ENCODE peak calls at places on chromosomes 2 and 18, in five cellular contexts. One of them, this sample, is unnamed.

GRCh38 chr2:98009887-98010760 is 14.4 kb upstream of the TMEM131 start:
- DNase-seq in left cardiac atrium: no peak
- DNase-seq in activated T-helper 1 cell treated with Interleukin-2 at 50 U/mL for 16 hours: no peak
- DNase-seq in GM12865: peak
- DNase-seq in brain pericyte: no peak
- DNase-seq in this sample: no peak

GRCh38 chr2:188326669-188327301 is 35.1 kb downstream of the GULP1 start:
- DNase-seq in left cardiac atrium: no peak
- DNase-seq in activated T-helper 1 cell treated with Interleukin-2 at 50 U/mL for 16 hours: no peak
- DNase-seq in GM12865: no peak
- DNase-seq in brain pericyte: no peak
- DNase-seq in this sample: no peak

GRCh38 chr2:134347756-134348155 is 93.9 kb downstream of the MGAT5 start:
- DNase-seq in left cardiac atrium: no peak
- DNase-seq in activated T-helper 1 cell treated with Interleukin-2 at 50 U/mL for 16 hours: no peak
- DNase-seq in GM12865: no peak
- DNase-seq in brain pericyte: no peak
- DNase-seq in this sample: no peak

GRCh38 chr2:120520929-120521912 is 175.3 kb downstream of the INHBB start:
- DNase-seq in left cardiac atrium: no peak
- DNase-seq in activated T-helper 1 cell treated with Interleukin-2 at 50 U/mL for 16 hours: no peak
- DNase-seq in GM12865: peak
- DNase-seq in brain pericyte: no peak
- DNase-seq in this sample: no peak

GRCh38 chr18:48902856-48903601 is 47.7 kb downstream of the SMAD7 start:
- DNase-seq in left cardiac atrium: peak
- DNase-seq in activated T-helper 1 cell treated with Interleukin-2 at 50 U/mL for 16 hours: no peak
- DNase-seq in GM12865: no peak
- DNase-seq in brain pericyte: peak
- DNase-seq in this sample: peak

GRCh38 chr2:46719499-46719898 is 196.1 kb downstream of the MCFD2 start:
- DNase-seq in left cardiac atrium: no peak
- DNase-seq in activated T-helper 1 cell treated with Interleukin-2 at 50 U/mL for 16 hours: no peak
- DNase-seq in GM12865: no peak
- DNase-seq in brain pericyte: no peak
- DNase-seq in this sample: no peak

GRCh38 chr18:354003-354402 is 86.2 kb upstream of the THOC1 start:
- DNase-seq in left cardiac atrium: no peak
- DNase-seq in activated T-helper 1 cell treated with Interleukin-2 at 50 U/mL for 16 hours: no peak
- DNase-seq in GM12865: no peak
- DNase-seq in brain pericyte: no peak
- DNase-seq in this sample: no peak

GRCh38 chr2:69196327-69197117 is 183.5 kb downstream of the ANTXR1 start:
- DNase-seq in left cardiac atrium: no peak
- DNase-seq in activated T-helper 1 cell treated with Interleukin-2 at 50 U/mL for 16 hours: no peak
- DNase-seq in GM12865: no peak
- DNase-seq in brain pericyte: no peak
- DNase-seq in this sample: no peak

GRCh38 chr2:232432598-232433184 is 23.3 kb upstream of the ALPI start:
- DNase-seq in left cardiac atrium: no peak
- DNase-seq in activated T-helper 1 cell treated with Interleukin-2 at 50 U/mL for 16 hours: no peak
- DNase-seq in GM12865: no peak
- DNase-seq in brain pericyte: no peak
- DNase-seq in this sample: no peak

GRCh38 chr2:192696857-192697256 is 502.1 kb upstream of the TMEFF2 start:
- DNase-seq in left cardiac atrium: no peak
- DNase-seq in activated T-helper 1 cell treated with Interleukin-2 at 50 U/mL for 16 hours: no peak
- DNase-seq in GM12865: peak
- DNase-seq in brain pericyte: no peak
- DNase-seq in this sample: no peak

GRCh38 chr2:70081221-70081620 is 6.1 kb upstream of the PCBP1 start:
- DNase-seq in left cardiac atrium: no peak
- DNase-seq in activated T-helper 1 cell treated with Interleukin-2 at 50 U/mL for 16 hours: no peak
- DNase-seq in GM12865: no peak
- DNase-seq in brain pericyte: no peak
- DNase-seq in this sample: no peak

GRCh38 chr2:190879474-190880373 is 897 bp upstream of the GLS start:
- DNase-seq in left cardiac atrium: no peak
- DNase-seq in activated T-helper 1 cell treated with Interleukin-2 at 50 U/mL for 16 hours: peak
- DNase-seq in GM12865: no peak
- DNase-seq in brain pericyte: no peak
- DNase-seq in this sample: no peak

GRCh38 chr2:38159621-38160020 is 83.7 kb upstream of the CYP1B1 start:
- DNase-seq in left cardiac atrium: no peak
- DNase-seq in activated T-helper 1 cell treated with Interleukin-2 at 50 U/mL for 16 hours: no peak
- DNase-seq in GM12865: no peak
- DNase-seq in brain pericyte: no peak
- DNase-seq in this sample: no peak

GRCh38 chr2:75053484-75054112 is 95.2 kb downstream of the POLE4 start:
- DNase-seq in left cardiac atrium: no peak
- DNase-seq in activated T-helper 1 cell treated with Interleukin-2 at 50 U/mL for 16 hours: no peak
- DNase-seq in GM12865: peak
- DNase-seq in brain pericyte: no peak
- DNase-seq in this sample: no peak

GRCh38 chr2:179749210-179749609 is 112.2 kb downstream of the ZNF385B start:
- DNase-seq in left cardiac atrium: no peak
- DNase-seq in activated T-helper 1 cell treated with Interleukin-2 at 50 U/mL for 16 hours: no peak
- DNase-seq in GM12865: no peak
- DNase-seq in brain pericyte: no peak
- DNase-seq in this sample: no peak

GRCh38 chr2:176118606-176119370 is 2.2 kb downstream of the HOXD10 start:
- DNase-seq in left cardiac atrium: no peak
- DNase-seq in activated T-helper 1 cell treated with Interleukin-2 at 50 U/mL for 16 hours: no peak
- DNase-seq in GM12865: peak
- DNase-seq in brain pericyte: no peak
- DNase-seq in this sample: no peak

GRCh38 chr18:72013512-72013911 is 530.6 kb downstream of the CBLN2 start:
- DNase-seq in left cardiac atrium: no peak
- DNase-seq in activated T-helper 1 cell treated with Interleukin-2 at 50 U/mL for 16 hours: no peak
- DNase-seq in GM12865: no peak
- DNase-seq in brain pericyte: peak
- DNase-seq in this sample: no peak

GRCh38 chr2:231308631-231309414 is 86.7 kb upstream of the B3GNT7 start:
- DNase-seq in left cardiac atrium: no peak
- DNase-seq in activated T-helper 1 cell treated with Interleukin-2 at 50 U/mL for 16 hours: no peak
- DNase-seq in GM12865: no peak
- DNase-seq in brain pericyte: no peak
- DNase-seq in this sample: no peak

GRCh38 chr2:173323371-173323770 is 31.3 kb upstream of the CDCA7 start:
- DNase-seq in left cardiac atrium: no peak
- DNase-seq in activated T-helper 1 cell treated with Interleukin-2 at 50 U/mL for 16 hours: no peak
- DNase-seq in GM12865: no peak
- DNase-seq in brain pericyte: no peak
- DNase-seq in this sample: no peak

GRCh38 chr2:148614024-148614331 is 30.6 kb upstream of the EPC2 start:
- DNase-seq in left cardiac atrium: no peak
- DNase-seq in activated T-helper 1 cell treated with Interleukin-2 at 50 U/mL for 16 hours: no peak
- DNase-seq in GM12865: peak
- DNase-seq in brain pericyte: no peak
- DNase-seq in this sample: peak

GRCh38 chr2:172283476-172283875 is 143.9 kb upstream of the ITGA6 start:
- DNase-seq in left cardiac atrium: no peak
- DNase-seq in activated T-helper 1 cell treated with Interleukin-2 at 50 U/mL for 16 hours: no peak
- DNase-seq in GM12865: no peak
- DNase-seq in brain pericyte: no peak
- DNase-seq in this sample: no peak

GRCh38 chr2:223576873-223577272 is 25.3 kb downstream of the SCG2 start:
- DNase-seq in left cardiac atrium: peak
- DNase-seq in activated T-helper 1 cell treated with Interleukin-2 at 50 U/mL for 16 hours: no peak
- DNase-seq in GM12865: no peak
- DNase-seq in brain pericyte: peak
- DNase-seq in this sample: no peak

GRCh38 chr18:80108739-80109675 is at the start of gene ADNP2:
- DNase-seq in left cardiac atrium: peak
- DNase-seq in activated T-helper 1 cell treated with Interleukin-2 at 50 U/mL for 16 hours: peak
- DNase-seq in GM12865: peak
- DNase-seq in brain pericyte: peak
- DNase-seq in this sample: peak

GRCh38 chr2:126513033-126513432 is 142.9 kb upstream of the GYPC start:
- DNase-seq in left cardiac atrium: no peak
- DNase-seq in activated T-helper 1 cell treated with Interleukin-2 at 50 U/mL for 16 hours: no peak
- DNase-seq in GM12865: no peak
- DNase-seq in brain pericyte: no peak
- DNase-seq in this sample: no peak

GRCh38 chr2:197599285-197599965 is 76.0 kb downstream of the RFTN2 start:
- DNase-seq in left cardiac atrium: no peak
- DNase-seq in activated T-helper 1 cell treated with Interleukin-2 at 50 U/mL for 16 hours: no peak
- DNase-seq in GM12865: peak
- DNase-seq in brain pericyte: no peak
- DNase-seq in this sample: no peak

GRCh38 chr18:63065172-63065571 is 254.4 kb downstream of the BCL2 start:
- DNase-seq in left cardiac atrium: no peak
- DNase-seq in activated T-helper 1 cell treated with Interleukin-2 at 50 U/mL for 16 hours: no peak
- DNase-seq in GM12865: no peak
- DNase-seq in brain pericyte: no peak
- DNase-seq in this sample: no peak

GRCh38 chr2:121283670-121284245 is 1.2 kb downstream of the TFCP2L1 start:
- DNase-seq in left cardiac atrium: no peak
- DNase-seq in activated T-helper 1 cell treated with Interleukin-2 at 50 U/mL for 16 hours: no peak
- DNase-seq in GM12865: no peak
- DNase-seq in brain pericyte: no peak
- DNase-seq in this sample: no peak

GRCh38 chr2:164069542-164069941 is 333.7 kb upstream of the FIGN start:
- DNase-seq in left cardiac atrium: no peak
- DNase-seq in activated T-helper 1 cell treated with Interleukin-2 at 50 U/mL for 16 hours: no peak
- DNase-seq in GM12865: no peak
- DNase-seq in brain pericyte: no peak
- DNase-seq in this sample: no peak

This sample was measured in heart right ventricle.